ENCODE peak calls at places on chromosomes 11 and 22, in ten cellular contexts. One of them, this sample, is unnamed.

GRCh38 chr22:19879651-19879995 is 24.9 kb upstream of the GNB1L start:
- DNase-seq in fibroblast of pulmonary artery: no peak
- DNase-seq in AG04450: no peak
- DNase-seq in A549: no peak
- DNase-seq in body of pancreas: peak; percentile 4
- DNase-seq in fibroblast of the aortic adventitia: no peak
- DNase-seq in bronchial epithelial cell: no peak
- DNase-seq in ascending aorta: no peak
- DNase-seq in GM23338: no peak
- DNase-seq in right atrium auricular region: no peak
- DNase-seq in this sample: no peak

GRCh38 chr22:30420401-30421178 is 5.0 kb upstream of the MTFP1 start:
- DNase-seq in fibroblast of pulmonary artery: peak; percentile 92
- DNase-seq in AG04450: peak; percentile 65
- DNase-seq in A549: no peak
- DNase-seq in body of pancreas: no peak
- DNase-seq in fibroblast of the aortic adventitia: peak; percentile 93
- DNase-seq in bronchial epithelial cell: peak; percentile 89
- DNase-seq in ascending aorta: no peak
- DNase-seq in GM23338: no peak
- DNase-seq in right atrium auricular region: no peak
- DNase-seq in this sample: peak; percentile 46

GRCh38 chr11:9858218-9858617 is 194.3 kb downstream of the SWAP70 start:
- DNase-seq in fibroblast of pulmonary artery: no peak
- DNase-seq in AG04450: no peak
- DNase-seq in A549: no peak
- DNase-seq in body of pancreas: no peak
- DNase-seq in fibroblast of the aortic adventitia: no peak
- DNase-seq in bronchial epithelial cell: no peak
- DNase-seq in ascending aorta: no peak
- DNase-seq in GM23338: no peak
- DNase-seq in right atrium auricular region: no peak
- DNase-seq in this sample: no peak

GRCh38 chr11:33899383-33900037 is 7.6 kb upstream of the LMO2 start:
- DNase-seq in fibroblast of pulmonary artery: peak; percentile 91
- DNase-seq in AG04450: peak; percentile 7
- DNase-seq in A549: peak; percentile 53
- DNase-seq in body of pancreas: peak; percentile 60
- DNase-seq in fibroblast of the aortic adventitia: peak; percentile 95
- DNase-seq in bronchial epithelial cell: peak; percentile 67
- DNase-seq in ascending aorta: peak; percentile 50
- DNase-seq in GM23338: no peak
- DNase-seq in right atrium auricular region: peak; percentile 94
- DNase-seq in this sample: no peak

GRCh38 chr11:64165482-64165841 is 451 bp downstream of the MACROD1 start:
- DNase-seq in fibroblast of pulmonary artery: no peak
- DNase-seq in AG04450: no peak
- DNase-seq in A549: peak; percentile 29
- DNase-seq in body of pancreas: peak; percentile 47
- DNase-seq in fibroblast of the aortic adventitia: no peak
- DNase-seq in bronchial epithelial cell: no peak
- DNase-seq in ascending aorta: no peak
- DNase-seq in GM23338: no peak
- DNase-seq in right atrium auricular region: no peak
- DNase-seq in this sample: no peak

GRCh38 chr11:87125257-87125656 is 87.5 kb downstream of the TMEM135 start:
- DNase-seq in fibroblast of pulmonary artery: peak; percentile 20
- DNase-seq in AG04450: no peak
- DNase-seq in A549: no peak
- DNase-seq in body of pancreas: no peak
- DNase-seq in fibroblast of the aortic adventitia: peak; percentile 37
- DNase-seq in bronchial epithelial cell: peak; percentile 52
- DNase-seq in ascending aorta: no peak
- DNase-seq in GM23338: no peak
- DNase-seq in right atrium auricular region: no peak
- DNase-seq in this sample: no peak

GRCh38 chr11:46800177-46800576 is 45.9 kb downstream of the CKAP5 start:
- DNase-seq in fibroblast of pulmonary artery: no peak
- DNase-seq in AG04450: no peak
- DNase-seq in A549: no peak
- DNase-seq in body of pancreas: no peak
- DNase-seq in fibroblast of the aortic adventitia: no peak
- DNase-seq in bronchial epithelial cell: no peak
- DNase-seq in ascending aorta: no peak
- DNase-seq in GM23338: no peak
- DNase-seq in right atrium auricular region: no peak
- DNase-seq in this sample: no peak

GRCh38 chr11:2804189-2804588 is 81.4 kb downstream of the CDKN1C start:
- DNase-seq in fibroblast of pulmonary artery: no peak
- DNase-seq in AG04450: no peak
- DNase-seq in A549: no peak
- DNase-seq in body of pancreas: no peak
- DNase-seq in fibroblast of the aortic adventitia: no peak
- DNase-seq in bronchial epithelial cell: no peak
- DNase-seq in ascending aorta: no peak
- DNase-seq in GM23338: no peak
- DNase-seq in right atrium auricular region: no peak
- DNase-seq in this sample: no peak

GRCh38 chr11:71075116-71075720 is 177.2 kb downstream of the SHANK2 start:
- DNase-seq in fibroblast of pulmonary artery: no peak
- DNase-seq in AG04450: no peak
- DNase-seq in A549: no peak
- DNase-seq in body of pancreas: no peak
- DNase-seq in fibroblast of the aortic adventitia: no peak
- DNase-seq in bronchial epithelial cell: no peak
- DNase-seq in ascending aorta: no peak
- DNase-seq in GM23338: no peak
- DNase-seq in right atrium auricular region: no peak
- DNase-seq in this sample: no peak

GRCh38 chr11:35274909-35275807 is 136.2 kb downstream of the CD44 start:
- DNase-seq in fibroblast of pulmonary artery: no peak
- DNase-seq in AG04450: no peak
- DNase-seq in A549: peak; percentile 27
- DNase-seq in body of pancreas: peak; percentile 98
- DNase-seq in fibroblast of the aortic adventitia: peak; percentile 45
- DNase-seq in bronchial epithelial cell: peak; percentile 77
- DNase-seq in ascending aorta: peak; percentile 18
- DNase-seq in GM23338: peak; percentile 20
- DNase-seq in right atrium auricular region: no peak
- DNase-seq in this sample: no peak

GRCh38 chr11:86919557-86920210 is 35.5 kb downstream of the FZD4 start:
- DNase-seq in fibroblast of pulmonary artery: peak; percentile 89
- DNase-seq in AG04450: peak; percentile 59
- DNase-seq in A549: peak; percentile 57
- DNase-seq in body of pancreas: no peak
- DNase-seq in fibroblast of the aortic adventitia: peak; percentile 89
- DNase-seq in bronchial epithelial cell: peak; percentile 67
- DNase-seq in ascending aorta: no peak
- DNase-seq in GM23338: peak; percentile 92
- DNase-seq in right atrium auricular region: no peak
- DNase-seq in this sample: no peak

GRCh38 chr11:61636676-61637075 is 43.5 kb upstream of the DAGLA start:
- DNase-seq in fibroblast of pulmonary artery: no peak
- DNase-seq in AG04450: no peak
- DNase-seq in A549: no peak
- DNase-seq in body of pancreas: no peak
- DNase-seq in fibroblast of the aortic adventitia: no peak
- DNase-seq in bronchial epithelial cell: no peak
- DNase-seq in ascending aorta: no peak
- DNase-seq in GM23338: no peak
- DNase-seq in right atrium auricular region: no peak
- DNase-seq in this sample: no peak

GRCh38 chr22:45318558-45319318 is 9.0 kb downstream of the FAM118A start:
- DNase-seq in fibroblast of pulmonary artery: peak; percentile 20
- DNase-seq in AG04450: no peak
- DNase-seq in A549: no peak
- DNase-seq in body of pancreas: no peak
- DNase-seq in fibroblast of the aortic adventitia: peak; percentile 65
- DNase-seq in bronchial epithelial cell: no peak
- DNase-seq in ascending aorta: no peak
- DNase-seq in GM23338: peak; percentile 20
- DNase-seq in right atrium auricular region: no peak
- DNase-seq in this sample: no peak

GRCh38 chr11:116828632-116829524 is 829 bp upstream of the APOC3 start:
- DNase-seq in fibroblast of pulmonary artery: no peak
- DNase-seq in AG04450: no peak
- DNase-seq in A549: no peak
- DNase-seq in body of pancreas: no peak
- DNase-seq in fibroblast of the aortic adventitia: no peak
- DNase-seq in bronchial epithelial cell: no peak
- DNase-seq in ascending aorta: no peak
- DNase-seq in GM23338: no peak
- DNase-seq in right atrium auricular region: no peak
- DNase-seq in this sample: no peak
- H3K4me3 ChIP-seq in fibroblast of pulmonary artery: no peak overlapping the region
- H3K4me3 ChIP-seq in AG04450: no peak overlapping the region
- H3K4me3 ChIP-seq in A549: no peak overlapping the region
- H3K4me3 ChIP-seq in body of pancreas: no peak overlapping the region
- H3K4me3 ChIP-seq in fibroblast of the aortic adventitia: no peak overlapping the region
- H3K4me3 ChIP-seq in bronchial epithelial cell: no peak overlapping the region
- H3K4me3 ChIP-seq in ascending aorta: no peak overlapping the region
- H3K4me3 ChIP-seq in GM23338: no peak overlapping the region
- H3K4me3 ChIP-seq in right atrium auricular region: no peak overlapping the region
- H3K4me3 ChIP-seq in this sample: no peak overlapping the region

DNA sequence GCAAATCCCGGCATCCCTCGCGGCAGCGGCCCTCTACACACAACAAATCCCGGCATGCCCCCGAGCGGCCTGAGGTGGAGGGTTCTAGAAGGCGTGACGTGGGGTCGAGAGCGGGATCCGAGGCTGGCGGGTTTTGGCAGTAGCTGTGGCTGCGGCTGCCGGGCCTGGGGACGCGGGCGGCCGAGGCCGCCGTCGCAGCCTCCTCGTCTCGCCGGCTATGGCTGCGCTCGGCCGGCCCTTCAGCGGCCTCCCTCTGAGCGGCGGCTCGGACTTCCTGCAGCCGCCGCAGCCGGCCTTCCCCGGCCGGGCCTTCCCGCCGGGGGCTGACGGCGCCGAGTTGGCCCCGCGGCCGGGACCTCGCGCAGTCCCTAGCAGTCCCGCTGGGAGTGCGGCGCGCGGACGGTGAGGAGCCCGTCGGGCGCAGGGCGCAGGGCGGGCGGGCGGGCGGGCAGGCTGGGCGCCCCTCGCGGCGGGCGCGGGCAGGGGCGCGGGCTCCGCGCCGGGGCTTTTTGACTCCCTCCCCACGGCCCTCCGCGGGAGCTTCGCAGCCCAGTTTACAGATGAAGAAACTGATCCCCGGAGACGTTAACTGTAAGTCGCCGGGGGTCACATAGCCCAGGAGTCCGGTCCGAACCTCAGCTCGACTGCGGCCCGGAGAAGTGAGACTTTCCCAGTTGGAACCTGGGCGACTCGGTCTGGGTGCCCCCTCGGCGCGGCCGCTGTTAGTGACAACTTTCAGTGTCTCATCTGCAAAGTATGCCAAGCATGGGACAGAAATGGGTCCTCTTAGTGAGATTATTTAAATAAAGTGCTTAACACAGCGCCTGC is at the start of gene CCDC117:
- DNase-seq in fibroblast of pulmonary artery: peak; percentile 97
- DNase-seq in AG04450: peak; percentile 87
- DNase-seq in A549: peak; percentile 89
- DNase-seq in body of pancreas: peak; percentile 95
- DNase-seq in fibroblast of the aortic adventitia: peak; percentile 96
- DNase-seq in bronchial epithelial cell: peak; percentile 88
- DNase-seq in ascending aorta: peak; percentile 86
- DNase-seq in GM23338: peak; percentile 98
- DNase-seq in right atrium auricular region: peak; percentile 95
- DNase-seq in this sample: peak; percentile 74
- TF ChIP-seq CTCF in fibroblast of pulmonary artery: no peak
- TF ChIP-seq CTCF in AG04450: peak; percentile 22
- TF ChIP-seq CTCF in A549: peak; percentile 26
- TF ChIP-seq CTCF in body of pancreas: peak; percentile 48
- TF ChIP-seq CTCF in fibroblast of the aortic adventitia: peak; percentile 20
- TF ChIP-seq CTCF in bronchial epithelial cell: peak; percentile 36
- TF ChIP-seq CTCF in ascending aorta: no peak
- TF ChIP-seq CTCF in GM23338: no peak
- TF ChIP-seq CTCF in right atrium auricular region: peak; percentile 10
- TF ChIP-seq CTCF in this sample: no peak

DNA sequence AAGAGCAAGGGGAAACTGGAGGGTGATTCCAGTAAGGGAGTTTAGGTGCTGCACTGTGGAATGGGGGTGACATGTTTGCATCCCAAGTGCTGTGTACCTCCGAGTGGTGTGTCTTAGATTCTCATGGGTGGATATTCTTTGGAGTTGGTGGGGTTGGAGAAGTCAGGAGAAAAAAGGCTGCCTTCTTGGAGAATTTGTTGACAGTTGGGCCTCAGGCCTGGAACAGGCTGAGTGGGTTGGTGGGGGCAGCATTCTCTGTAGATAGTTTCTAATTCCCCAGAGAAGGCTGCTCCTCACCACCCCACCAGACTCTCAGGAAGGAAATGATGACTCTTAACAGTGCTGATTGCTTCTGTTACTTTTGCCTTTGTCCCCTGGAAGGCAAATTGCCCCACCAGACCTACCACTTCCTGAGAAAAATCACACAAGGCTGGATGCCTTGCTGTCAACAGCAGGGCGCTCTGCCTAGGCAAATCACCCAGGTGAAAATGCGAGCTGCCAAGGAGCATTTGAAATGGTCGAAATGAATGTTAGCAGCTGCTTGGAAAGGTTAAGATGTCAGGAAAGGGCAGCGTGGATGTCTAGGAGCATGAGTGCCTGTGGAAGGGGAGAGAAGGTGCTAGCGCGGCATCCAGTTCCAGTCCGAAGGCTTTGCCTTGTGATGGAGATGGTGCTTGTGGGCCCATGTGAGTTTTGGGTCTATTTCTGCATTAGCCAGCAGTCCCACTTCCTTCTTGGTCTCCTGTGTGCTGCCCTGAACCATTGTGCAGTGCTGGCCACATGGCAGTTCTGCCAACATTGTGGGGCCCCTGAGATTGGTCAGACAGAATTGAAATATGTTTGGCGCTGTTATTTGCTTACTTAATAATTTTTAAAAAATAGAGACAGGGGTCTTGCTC is 29.7 kb upstream of the SORL1-AS1 start:
- DNase-seq in fibroblast of pulmonary artery: peak; percentile 27
- DNase-seq in AG04450: no peak
- DNase-seq in A549: no peak
- DNase-seq in body of pancreas: no peak
- DNase-seq in fibroblast of the aortic adventitia: no peak
- DNase-seq in bronchial epithelial cell: peak; percentile 44
- DNase-seq in ascending aorta: no peak
- DNase-seq in GM23338: no peak
- DNase-seq in right atrium auricular region: no peak
- DNase-seq in this sample: no peak
- H3K4me3 ChIP-seq in fibroblast of pulmonary artery: no peak overlapping the region
- H3K4me3 ChIP-seq in AG04450: no peak overlapping the region
- H3K4me3 ChIP-seq in A549: no peak overlapping the region
- H3K4me3 ChIP-seq in body of pancreas: no peak overlapping the region
- H3K4me3 ChIP-seq in fibroblast of the aortic adventitia: no peak overlapping the region
- H3K4me3 ChIP-seq in bronchial epithelial cell: no peak overlapping the region
- H3K4me3 ChIP-seq in ascending aorta: no peak overlapping the region
- H3K4me3 ChIP-seq in GM23338: no peak overlapping the region
- H3K4me3 ChIP-seq in right atrium auricular region: no peak overlapping the region
- H3K4me3 ChIP-seq in this sample: no peak overlapping the region

DNA sequence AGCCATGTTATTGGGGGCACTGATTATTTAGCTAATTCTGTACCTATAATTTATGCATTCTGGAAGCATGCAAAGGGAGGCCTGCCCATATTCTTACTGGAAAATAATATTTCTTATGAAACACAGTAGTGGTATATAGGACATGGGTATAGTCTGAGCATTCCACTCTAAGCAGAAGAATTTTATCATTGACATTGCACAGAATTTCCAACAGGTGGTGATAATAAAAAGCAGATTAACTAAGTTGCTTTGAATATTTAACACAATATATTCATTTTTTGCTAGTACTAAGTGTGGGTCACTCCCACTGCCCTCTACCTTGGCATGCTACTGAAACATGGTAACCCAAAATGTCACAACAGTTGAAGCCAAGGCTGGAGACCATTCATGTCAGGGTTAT is 728.8 kb upstream of the FAT3 start:
- DNase-seq in fibroblast of pulmonary artery: no peak
- DNase-seq in AG04450: no peak
- DNase-seq in A549: no peak
- DNase-seq in body of pancreas: no peak
- DNase-seq in fibroblast of the aortic adventitia: no peak
- DNase-seq in bronchial epithelial cell: no peak
- DNase-seq in ascending aorta: no peak
- DNase-seq in GM23338: no peak
- DNase-seq in right atrium auricular region: no peak
- DNase-seq in this sample: no peak
- TF ChIP-seq CTCF in fibroblast of pulmonary artery: no peak
- TF ChIP-seq CTCF in AG04450: no peak
- TF ChIP-seq CTCF in A549: no peak
- TF ChIP-seq CTCF in body of pancreas: no peak
- TF ChIP-seq CTCF in fibroblast of the aortic adventitia: no peak
- TF ChIP-seq CTCF in bronchial epithelial cell: no peak
- TF ChIP-seq CTCF in ascending aorta: no peak
- TF ChIP-seq CTCF in GM23338: no peak
- TF ChIP-seq CTCF in right atrium auricular region: no peak
- TF ChIP-seq CTCF in this sample: no peak